ENCODE peak calls at places on chromosomes 16 and 17, in four cellular contexts. One of them, this sample, is unnamed.

GRCh38 chr17:58205936-58206335 is 13.1 kb downstream of the MKS1 start:
- DNase-seq in H9: no peak
- DNase-seq in A549: no peak
- DNase-seq in GM23248: no peak
- DNase-seq in this sample: no peak

GRCh38 chr16:24253192-24253591 is 2.9 kb upstream of the CACNG3 start:
- DNase-seq in A549: peak; percentile 65
- DNase-seq in H9: peak; percentile 68
- DNase-seq in GM23248: peak; percentile 55
- DNase-seq in this sample: peak; percentile 95

GRCh38 chr17:67520282-67520906 is 143.3 kb downstream of the PITPNC1 start:
- DNase-seq in H9: peak; percentile 28
- DNase-seq in A549: no peak
- DNase-seq in GM23248: peak; percentile 85
- DNase-seq in this sample: no peak

GRCh38 chr16:50538411-50539052 is 9.7 kb upstream of the NKD1 start:
- DNase-seq in A549: no peak
- DNase-seq in H9: peak; percentile 27
- DNase-seq in GM23248: no peak
- DNase-seq in this sample: no peak

GRCh38 chr16:18039931-18040330 is 296.6 kb downstream of the NPIPA8 start:
- DNase-seq in H9: no peak
- DNase-seq in A549: no peak
- DNase-seq in GM23248: peak; percentile 6
- DNase-seq in this sample: no peak

GRCh38 chr17:15782809-15783208 is 50.7 kb downstream of the TBC1D26 start:
- DNase-seq in A549: no peak
- DNase-seq in GM23248: peak; percentile 81
- DNase-seq in H9: no peak
- DNase-seq in this sample: peak; percentile 53

GRCh38 chr17:41962111-41962510 is 4.5 kb upstream of the CNP start:
- DNase-seq in A549: no peak
- DNase-seq in H9: no peak
- DNase-seq in GM23248: no peak
- DNase-seq in this sample: no peak

GRCh38 chr16:47067203-47067602 is 76.5 kb downstream of the NETO2 start:
- DNase-seq in H9: no peak
- DNase-seq in A549: no peak
- DNase-seq in GM23248: no peak
- DNase-seq in this sample: no peak

GRCh38 chr16:3797904-3798811 is 80.8 kb upstream of the TRAP1 start:
- DNase-seq in H9: no peak
- DNase-seq in A549: no peak
- DNase-seq in GM23248: no peak
- DNase-seq in this sample: peak; percentile 51

GRCh38 chr16:79312502-79312901 is 288.0 kb downstream of the MAF start:
- DNase-seq in A549: no peak
- DNase-seq in GM23248: no peak
- DNase-seq in H9: no peak
- DNase-seq in this sample: no peak

GRCh38 chr16:50781043-50781442 is 39.2 kb downstream of the CYLD start:
- DNase-seq in A549: peak; percentile 17
- DNase-seq in H9: peak; percentile 66
- DNase-seq in GM23248: peak; percentile 22
- DNase-seq in this sample: peak; percentile 81

GRCh38 chr17:59851431-59852375 is 41.0 kb downstream of the TUBD1 start:
- DNase-seq in H9: no peak
- DNase-seq in GM23248: peak; percentile 86
- DNase-seq in A549: peak; percentile 90
- DNase-seq in this sample: no peak

GRCh38 chr16:76801357-76801756 is 389.6 kb upstream of the MON1B start:
- DNase-seq in GM23248: no peak
- DNase-seq in A549: no peak
- DNase-seq in H9: no peak
- DNase-seq in this sample: no peak

GRCh38 chr17:1153795-1154546 is 25.8 kb downstream of the ABR start:
- DNase-seq in H9: peak; percentile 82
- DNase-seq in GM23248: peak; percentile 90
- DNase-seq in A549: peak; percentile 55
- DNase-seq in this sample: peak; percentile 87

GRCh38 chr16:7218936-7219335 is 113.7 kb upstream of the RBFOX1 start:
- DNase-seq in A549: no peak
- DNase-seq in GM23248: no peak
- DNase-seq in H9: no peak
- DNase-seq in this sample: no peak

GRCh38 chr17:78271419-78272160 is 40.2 kb downstream of the TMEM235 start:
- DNase-seq in A549: no peak
- DNase-seq in GM23248: no peak
- DNase-seq in H9: no peak
- DNase-seq in this sample: no peak

GRCh38 chr16:85453701-85454100 is 159.4 kb upstream of the GSE1 start:
- DNase-seq in H9: no peak
- DNase-seq in A549: no peak
- DNase-seq in GM23248: no peak
- DNase-seq in this sample: no peak

GRCh38 chr17:81082177-81083073 is 47.5 kb downstream of the BAIAP2 start:
- DNase-seq in H9: no peak
- DNase-seq in A549: no peak
- DNase-seq in GM23248: no peak
- DNase-seq in this sample: no peak
- H3K4me2 ChIP-seq in H9: no peak overlapping the region
- H3K4me2 ChIP-seq in A549: no peak overlapping the region
- H3K4me2 ChIP-seq in GM23248: no peak overlapping the region
- H3K4me2 ChIP-seq in this sample: no peak overlapping the region

DNA sequence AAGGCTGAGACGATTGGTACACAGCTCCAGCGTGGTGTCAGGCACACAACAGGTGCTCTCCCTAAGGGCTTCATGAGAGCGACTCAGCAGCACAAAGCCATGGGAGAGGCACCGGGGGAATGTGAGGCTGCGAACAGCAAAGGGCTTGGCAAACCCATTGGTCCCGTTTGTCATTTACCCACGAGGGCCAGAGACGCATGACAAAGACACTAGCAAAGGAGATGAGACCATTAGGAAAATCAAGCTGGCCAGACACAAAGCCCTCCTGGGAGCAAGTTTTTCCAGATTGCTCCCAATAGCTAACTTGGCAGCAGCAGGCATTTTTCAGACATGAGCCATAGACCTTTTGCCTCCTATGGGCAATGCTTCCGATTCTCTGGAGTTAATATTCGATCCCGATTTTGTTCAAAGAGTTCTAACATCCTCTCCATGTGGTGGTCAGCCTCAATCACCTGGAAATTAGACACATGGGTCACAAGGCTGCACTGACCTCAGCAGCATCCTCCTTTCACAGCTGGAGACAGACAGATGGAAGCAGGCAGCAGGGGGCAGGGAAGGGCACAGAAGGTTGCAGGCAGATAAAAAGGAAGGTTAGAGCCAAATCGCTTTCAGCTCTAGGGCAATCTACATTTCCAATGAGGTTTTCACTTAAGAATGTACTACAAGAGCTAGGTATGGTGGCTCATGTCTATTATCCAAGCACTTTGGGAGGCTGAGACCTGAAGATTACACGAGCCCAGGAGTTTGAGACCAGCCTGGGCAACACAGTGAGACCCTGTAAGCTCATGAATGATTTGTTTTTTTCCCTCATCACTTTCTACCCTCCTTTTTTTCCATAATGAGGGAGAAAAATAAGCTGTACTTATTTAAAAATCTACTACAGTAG is 38.1 kb downstream of the TK2 start:
- DNase-seq in GM23248: peak; percentile 91
- DNase-seq in A549: peak; percentile 90
- DNase-seq in H9: peak; percentile 78
- DNase-seq in this sample: peak; percentile 75
- H3K4me2 ChIP-seq in GM23248: peak overlapping the region; percentile 43
- H3K4me2 ChIP-seq in A549: peak overlapping the region; percentile 86
- H3K4me2 ChIP-seq in H9: no peak overlapping the region
- H3K4me2 ChIP-seq in this sample: peak overlapping the region; percentile 28

GRCh38 chr17:63140255-63140654 is 174.2 kb downstream of the TANC2 start:
- DNase-seq in A549: no peak
- DNase-seq in GM23248: peak; percentile 28
- DNase-seq in H9: no peak
- DNase-seq in this sample: no peak
- H3K4me2 ChIP-seq in A549: no peak overlapping the region
- H3K4me2 ChIP-seq in GM23248: no peak overlapping the region
- H3K4me2 ChIP-seq in H9: no peak overlapping the region
- H3K4me2 ChIP-seq in this sample: no peak overlapping the region

GRCh38 chr16:86993426-86994110 is 323.6 kb downstream of the C16orf95 start:
- DNase-seq in A549: no peak
- DNase-seq in H9: no peak
- DNase-seq in GM23248: no peak
- DNase-seq in this sample: no peak
- H3K4me2 ChIP-seq in A549: peak overlapping the region; percentile 85
- H3K4me2 ChIP-seq in H9: no peak overlapping the region
- H3K4me2 ChIP-seq in GM23248: no peak overlapping the region
- H3K4me2 ChIP-seq in this sample: no peak overlapping the region

GRCh38 chr16:12166271-12166670 is 189.7 kb downstream of the SNX29 start:
- DNase-seq in GM23248: no peak
- DNase-seq in A549: no peak
- DNase-seq in H9: no peak
- DNase-seq in this sample: peak; percentile 55
- H3K4me2 ChIP-seq in GM23248: no peak overlapping the region
- H3K4me2 ChIP-seq in A549: no peak overlapping the region
- H3K4me2 ChIP-seq in H9: no peak overlapping the region
- H3K4me2 ChIP-seq in this sample: no peak overlapping the region

GRCh38 chr16:1817276-1817589 is 9.4 kb downstream of the HAGH start:
- DNase-seq in GM23248: no peak
- DNase-seq in A549: no peak
- DNase-seq in H9: no peak
- DNase-seq in this sample: no peak
- H3K4me2 ChIP-seq in GM23248: no peak overlapping the region
- H3K4me2 ChIP-seq in A549: no peak overlapping the region
- H3K4me2 ChIP-seq in H9: no peak overlapping the region
- H3K4me2 ChIP-seq in this sample: no peak overlapping the region

GRCh38 chr17:71919896-71920295 is 200.9 kb upstream of the SOX9 start:
- DNase-seq in H9: no peak
- DNase-seq in A549: no peak
- DNase-seq in GM23248: no peak
- DNase-seq in this sample: no peak
- H3K4me2 ChIP-seq in H9: no peak overlapping the region
- H3K4me2 ChIP-seq in A549: no peak overlapping the region
- H3K4me2 ChIP-seq in GM23248: no peak overlapping the region
- H3K4me2 ChIP-seq in this sample: no peak overlapping the region

GRCh38 chr16:86517033-86517432 is 6.7 kb downstream of the FOXF1 start:
- DNase-seq in GM23248: no peak
- DNase-seq in H9: no peak
- DNase-seq in A549: no peak
- DNase-seq in this sample: no peak

GRCh38 chr16:86516618-86517003 is 6.3 kb downstream of the FOXF1 start:
- DNase-seq in A549: no peak
- DNase-seq in GM23248: peak; percentile 39
- DNase-seq in H9: no peak
- DNase-seq in this sample: no peak

GRCh38 chr16:86514656-86515376 is 4.5 kb downstream of the FOXF1 start:
- DNase-seq in A549: no peak
- DNase-seq in GM23248: no peak
- DNase-seq in H9: no peak
- DNase-seq in this sample: no peak

GRCh38 chr16:86515420-86515779 is 5.1 kb downstream of the FOXF1 start:
- DNase-seq in A549: no peak
- DNase-seq in GM23248: no peak
- DNase-seq in H9: peak; percentile 77
- DNase-seq in this sample: peak; percentile 82

GRCh38 chr16:86515780-86516617 is 5.7 kb downstream of the FOXF1 start:
- DNase-seq in GM23248: peak; percentile 54
- DNase-seq in H9: peak; percentile 48
- DNase-seq in A549: no peak
- DNase-seq in this sample: no peak
- H3K4me2 ChIP-seq in GM23248: peak overlapping the region; percentile 50
- H3K4me2 ChIP-seq in H9: peak overlapping the region; percentile 26
- H3K4me2 ChIP-seq in A549: no peak overlapping the region
- H3K4me2 ChIP-seq in this sample: peak overlapping the region; percentile 78

GRCh38 chr17:2883544-2884203 is 87.4 kb downstream of the RAP1GAP2 start:
- DNase-seq in A549: peak; percentile 71
- DNase-seq in GM23248: peak; percentile 80
- DNase-seq in H9: no peak
- DNase-seq in this sample: no peak
- H3K4me2 ChIP-seq in A549: peak overlapping the region; percentile 54
- H3K4me2 ChIP-seq in GM23248: no peak overlapping the region
- H3K4me2 ChIP-seq in H9: no peak overlapping the region
- H3K4me2 ChIP-seq in this sample: peak overlapping the region; percentile 51

This sample was measured in GM23338.